ENCODE peak calls at places on chromosome 21, in six cellular contexts. One of them, this sample, is unnamed.

GRCh38 chr21:41466024-41466820 is 40.2 kb downstream of the MX1 start:
- DNase-seq in IMR-90: no peak
- DNase-seq in mesendoderm: no peak
- DNase-seq in hepatocyte: no peak
- DNase-seq in keratinocyte: no peak
- DNase-seq in neural progenitor cell: no peak
- DNase-seq in this sample: no peak

GRCh38 chr21:36437745-36438128 is 42.2 kb downstream of the CLDN14 start:
- DNase-seq in hepatocyte: no peak
- DNase-seq in mesendoderm: no peak
- DNase-seq in neural progenitor cell: no peak
- DNase-seq in keratinocyte: no peak
- DNase-seq in IMR-90: peak; percentile 97
- DNase-seq in this sample: no peak

GRCh38 chr21:41958886-41959563 is 5.2 kb upstream of the C2CD2 start:
- DNase-seq in IMR-90: no peak
- DNase-seq in neural progenitor cell: no peak
- DNase-seq in mesendoderm: no peak
- DNase-seq in hepatocyte: no peak
- DNase-seq in keratinocyte: no peak
- DNase-seq in this sample: peak; percentile 92

GRCh38 chr21:21165063-21165645 is 166.9 kb downstream of the NCAM2 start:
- DNase-seq in hepatocyte: no peak
- DNase-seq in neural progenitor cell: no peak
- DNase-seq in keratinocyte: no peak
- DNase-seq in IMR-90: peak; percentile 97
- DNase-seq in mesendoderm: peak; percentile 6
- DNase-seq in this sample: peak; percentile 46

GRCh38 chr21:18608226-18608625 is 204.6 kb upstream of the TMPRSS15 start:
- DNase-seq in neural progenitor cell: no peak
- DNase-seq in IMR-90: no peak
- DNase-seq in keratinocyte: no peak
- DNase-seq in hepatocyte: no peak
- DNase-seq in mesendoderm: no peak
- DNase-seq in this sample: no peak

GRCh38 chr21:14554948-14555347 is 8.8 kb upstream of the SAMSN1 start:
- DNase-seq in keratinocyte: no peak
- DNase-seq in neural progenitor cell: no peak
- DNase-seq in IMR-90: no peak
- DNase-seq in mesendoderm: peak; percentile 1
- DNase-seq in hepatocyte: no peak
- DNase-seq in this sample: no peak

GRCh38 chr21:34800797-34801518 is 132.2 kb downstream of the CLIC6 start:
- DNase-seq in hepatocyte: peak; percentile 30
- DNase-seq in mesendoderm: peak; percentile 18
- DNase-seq in keratinocyte: no peak
- DNase-seq in neural progenitor cell: no peak
- DNase-seq in IMR-90: peak; percentile 46
- DNase-seq in this sample: no peak

GRCh38 chr21:35697321-35697808 is 363.0 kb downstream of the SETD4 start:
- DNase-seq in neural progenitor cell: no peak
- DNase-seq in keratinocyte: no peak
- DNase-seq in IMR-90: peak; percentile 35
- DNase-seq in mesendoderm: no peak
- DNase-seq in hepatocyte: peak; percentile 48
- DNase-seq in this sample: no peak

GRCh38 chr21:34844033-34844923 is 175.5 kb downstream of the CLIC6 start:
- DNase-seq in keratinocyte: no peak
- DNase-seq in hepatocyte: no peak
- DNase-seq in mesendoderm: no peak
- DNase-seq in neural progenitor cell: no peak
- DNase-seq in IMR-90: peak; percentile 71
- DNase-seq in this sample: no peak

GRCh38 chr21:42578761-42579415 is 65.2 kb downstream of the SLC37A1 start:
- DNase-seq in keratinocyte: no peak
- DNase-seq in hepatocyte: no peak
- DNase-seq in IMR-90: no peak
- DNase-seq in mesendoderm: no peak
- DNase-seq in neural progenitor cell: no peak
- DNase-seq in this sample: peak; percentile 47

GRCh38 chr21:41510500-41510899 is 2.5 kb upstream of the TMPRSS2 start:
- DNase-seq in neural progenitor cell: no peak
- DNase-seq in mesendoderm: no peak
- DNase-seq in hepatocyte: peak; percentile 52
- DNase-seq in keratinocyte: no peak
- DNase-seq in IMR-90: no peak
- DNase-seq in this sample: no peak

GRCh38 chr21:16285646-16286223 is 556.0 kb downstream of the USP25 start:
- DNase-seq in mesendoderm: no peak
- DNase-seq in keratinocyte: no peak
- DNase-seq in hepatocyte: no peak
- DNase-seq in neural progenitor cell: no peak
- DNase-seq in IMR-90: no peak
- DNase-seq in this sample: no peak

GRCh38 chr21:34534522-34534921 is 22.5 kb upstream of the KCNE1 start:
- DNase-seq in mesendoderm: no peak
- DNase-seq in keratinocyte: no peak
- DNase-seq in hepatocyte: no peak
- DNase-seq in IMR-90: no peak
- DNase-seq in neural progenitor cell: no peak
- DNase-seq in this sample: peak; percentile 15

GRCh38 chr21:15063821-15064575 is 802 bp downstream of the NRIP1 start:
- DNase-seq in IMR-90: no peak
- DNase-seq in keratinocyte: no peak
- DNase-seq in hepatocyte: peak; percentile 64
- DNase-seq in mesendoderm: peak; percentile 67
- DNase-seq in neural progenitor cell: peak; percentile 69
- DNase-seq in this sample: peak; percentile 92

GRCh38 chr21:21614966-21615365 is 616.8 kb downstream of the NCAM2 start:
- DNase-seq in mesendoderm: no peak
- DNase-seq in hepatocyte: no peak
- DNase-seq in keratinocyte: no peak
- DNase-seq in neural progenitor cell: no peak
- DNase-seq in IMR-90: no peak
- DNase-seq in this sample: no peak

GRCh38 chr21:40386301-40386911 is 460.6 kb downstream of the DSCAM start:
- DNase-seq in keratinocyte: no peak
- DNase-seq in IMR-90: no peak
- DNase-seq in hepatocyte: peak; percentile 86
- DNase-seq in mesendoderm: peak; percentile 42
- DNase-seq in neural progenitor cell: peak; percentile 82
- DNase-seq in this sample: peak; percentile 43

GRCh38 chr21:15058718-15059316 is 6.0 kb downstream of the NRIP1 start:
- DNase-seq in neural progenitor cell: no peak
- DNase-seq in mesendoderm: peak; percentile 85
- DNase-seq in hepatocyte: peak; percentile 44
- DNase-seq in keratinocyte: no peak
- DNase-seq in IMR-90: peak; percentile 68
- DNase-seq in this sample: no peak

GRCh38 chr21:14880922-14881321 is 183.9 kb downstream of the NRIP1 start:
- DNase-seq in mesendoderm: peak; percentile 18
- DNase-seq in hepatocyte: no peak
- DNase-seq in keratinocyte: peak; percentile 45
- DNase-seq in neural progenitor cell: no peak
- DNase-seq in IMR-90: peak; percentile 88
- DNase-seq in this sample: peak; percentile 87

GRCh38 chr21:27693376-27693775 is 726.5 kb upstream of the ADAMTS5 start:
- DNase-seq in keratinocyte: peak; percentile 68
- DNase-seq in IMR-90: peak; percentile 73
- DNase-seq in mesendoderm: no peak
- DNase-seq in neural progenitor cell: no peak
- DNase-seq in hepatocyte: no peak
- DNase-seq in this sample: peak; percentile 85

GRCh38 chr21:28257276-28257675 is 735.4 kb downstream of the LTN1 start:
- DNase-seq in IMR-90: no peak
- DNase-seq in mesendoderm: no peak
- DNase-seq in neural progenitor cell: no peak
- DNase-seq in hepatocyte: no peak
- DNase-seq in keratinocyte: no peak
- DNase-seq in this sample: no peak

GRCh38 chr21:31911138-31911907 is 38.5 kb downstream of the HUNK start:
- DNase-seq in IMR-90: peak; percentile 86
- DNase-seq in hepatocyte: peak; percentile 39
- DNase-seq in keratinocyte: peak; percentile 21
- DNase-seq in neural progenitor cell: no peak
- DNase-seq in mesendoderm: peak; percentile 91
- DNase-seq in this sample: no peak
- H3K27ac ChIP-seq in IMR-90: no peak overlapping the region
- H3K27ac ChIP-seq in hepatocyte: no peak overlapping the region
- H3K27ac ChIP-seq in keratinocyte: no peak overlapping the region
- H3K27ac ChIP-seq in neural progenitor cell: no peak overlapping the region
- H3K27ac ChIP-seq in mesendoderm: no peak overlapping the region
- H3K27ac ChIP-seq in this sample: no peak overlapping the region

DNA sequence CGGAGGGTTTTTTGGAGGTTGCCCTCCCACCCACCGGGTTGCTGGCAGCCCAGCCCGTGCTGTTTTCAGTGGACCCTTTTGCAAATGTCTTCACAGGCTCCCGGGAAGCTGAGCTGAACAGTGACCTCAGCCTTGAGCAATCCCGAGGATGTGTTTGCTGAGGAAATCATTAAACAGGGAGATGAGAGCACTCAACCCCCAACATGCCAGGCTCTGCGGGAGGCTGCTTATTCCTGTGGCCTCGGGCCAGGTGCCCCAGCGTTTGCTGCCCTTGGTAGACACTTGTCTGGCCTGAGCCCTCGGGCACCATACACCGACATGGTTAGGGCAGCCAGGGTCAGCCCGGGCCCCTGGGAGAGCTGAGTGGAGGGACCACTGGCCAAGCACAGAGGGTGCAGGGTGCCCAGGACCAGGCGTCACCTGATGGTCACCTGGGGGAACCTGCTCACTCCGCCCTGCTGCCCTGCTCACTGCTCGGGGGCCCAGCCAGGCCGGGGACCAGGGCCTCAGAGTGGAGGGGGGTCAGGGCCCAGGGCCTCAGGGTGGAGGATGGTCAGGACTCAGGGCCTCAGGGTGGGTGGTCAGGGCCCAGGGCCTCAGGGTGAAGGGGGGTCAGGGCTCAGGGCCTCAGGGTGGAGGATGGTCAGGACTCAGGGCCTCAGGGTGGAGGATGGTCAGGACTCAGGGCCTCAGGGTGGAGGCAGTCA is 42.5 kb upstream of the POFUT2 start:
- DNase-seq in keratinocyte: no peak
- DNase-seq in mesendoderm: peak; percentile 97
- DNase-seq in hepatocyte: peak; percentile 82
- DNase-seq in IMR-90: peak; percentile 88
- DNase-seq in neural progenitor cell: no peak
- DNase-seq in this sample: peak; percentile 97
- H3K4me2 ChIP-seq in keratinocyte: peak overlapping the region; percentile 58
- H3K4me2 ChIP-seq in mesendoderm: no peak overlapping the region
- H3K4me2 ChIP-seq in hepatocyte: peak overlapping the region; percentile 63
- H3K4me2 ChIP-seq in IMR-90: peak overlapping the region; percentile 22
- H3K4me2 ChIP-seq in neural progenitor cell: no peak overlapping the region
- H3K4me2 ChIP-seq in this sample: peak overlapping the region; percentile 15

GRCh38 chr21:23858878-23859277 is 1748.4 kb downstream of the MRPL39 start:
- DNase-seq in keratinocyte: no peak
- DNase-seq in neural progenitor cell: no peak
- DNase-seq in mesendoderm: no peak
- DNase-seq in IMR-90: no peak
- DNase-seq in hepatocyte: no peak
- DNase-seq in this sample: no peak

GRCh38 chr21:23861908-23862504 is 1745.3 kb downstream of the MRPL39 start:
- DNase-seq in keratinocyte: no peak
- DNase-seq in hepatocyte: no peak
- DNase-seq in neural progenitor cell: no peak
- DNase-seq in IMR-90: no peak
- DNase-seq in mesendoderm: no peak
- DNase-seq in this sample: no peak
- H3K4me3 ChIP-seq in keratinocyte: no peak overlapping the region
- H3K4me3 ChIP-seq in hepatocyte: no peak overlapping the region
- H3K4me3 ChIP-seq in neural progenitor cell: no peak overlapping the region
- H3K4me3 ChIP-seq in IMR-90: no peak overlapping the region
- H3K4me3 ChIP-seq in mesendoderm: no peak overlapping the region
- H3K4me3 ChIP-seq in this sample: no peak overlapping the region

GRCh38 chr21:26118928-26119540 is 51.5 kb downstream of the APP start:
- DNase-seq in neural progenitor cell: no peak
- DNase-seq in keratinocyte: no peak
- DNase-seq in mesendoderm: peak; percentile 53
- DNase-seq in hepatocyte: no peak
- DNase-seq in IMR-90: no peak
- DNase-seq in this sample: no peak

GRCh38 chr21:26119906-26120305 is 50.7 kb downstream of the APP start:
- DNase-seq in IMR-90: no peak
- DNase-seq in neural progenitor cell: no peak
- DNase-seq in keratinocyte: no peak
- DNase-seq in hepatocyte: no peak
- DNase-seq in mesendoderm: no peak
- DNase-seq in this sample: no peak

GRCh38 chr21:26117324-26117971 is 53.1 kb downstream of the APP start:
- DNase-seq in mesendoderm: no peak
- DNase-seq in keratinocyte: no peak
- DNase-seq in IMR-90: no peak
- DNase-seq in neural progenitor cell: no peak
- DNase-seq in hepatocyte: no peak
- DNase-seq in this sample: no peak

GRCh38 chr21:26116456-26117011 is 54.0 kb downstream of the APP start:
- DNase-seq in neural progenitor cell: no peak
- DNase-seq in hepatocyte: peak; percentile 14
- DNase-seq in mesendoderm: peak; percentile 97
- DNase-seq in IMR-90: peak; percentile 44
- DNase-seq in keratinocyte: no peak
- DNase-seq in this sample: no peak

GRCh38 chr21:26117972-26118367 is 52.6 kb downstream of the APP start:
- DNase-seq in mesendoderm: no peak
- DNase-seq in neural progenitor cell: no peak
- DNase-seq in IMR-90: no peak
- DNase-seq in keratinocyte: no peak
- DNase-seq in hepatocyte: no peak
- DNase-seq in this sample: no peak
- H3K27ac ChIP-seq in mesendoderm: no peak overlapping the region
- H3K27ac ChIP-seq in neural progenitor cell: no peak overlapping the region
- H3K27ac ChIP-seq in IMR-90: no peak overlapping the region
- H3K27ac ChIP-seq in keratinocyte: no peak overlapping the region
- H3K27ac ChIP-seq in hepatocyte: no peak overlapping the region
- H3K27ac ChIP-seq in this sample: no peak overlapping the region

GRCh38 chr21:29403291-29403690 is 104.6 kb downstream of the BACH1 start:
- DNase-seq in IMR-90: peak; percentile 11
- DNase-seq in keratinocyte: no peak
- DNase-seq in neural progenitor cell: no peak
- DNase-seq in mesendoderm: no peak
- DNase-seq in hepatocyte: no peak
- DNase-seq in this sample: peak; percentile 56
- H3K4me2 ChIP-seq in IMR-90: no peak overlapping the region
- H3K4me2 ChIP-seq in keratinocyte: no peak overlapping the region
- H3K4me2 ChIP-seq in neural progenitor cell: no peak overlapping the region
- H3K4me2 ChIP-seq in mesendoderm: no peak overlapping the region
- H3K4me2 ChIP-seq in hepatocyte: no peak overlapping the region
- H3K4me2 ChIP-seq in this sample: no peak overlapping the region

This sample was measured in osteoblast.